ENCODE peak calls at places on chromosomes 3 and 15, in nine cellular contexts. B is heart left ventricle; P is breast epithelium; Z is left lung; D is spleen; C is effector memory CD4-positive, alpha-beta T cell; E is HepG2; A is lung; O is PC-3. S is an unnamed sample. For H3K4me1, the result is how much of the 10 kb centered on the place peaks cover.

GRCh38 chr15:57017024-57017423 is 98.6 kb downstream of the TCF12 start:
- DNase-seq in B (no peak), P (no peak), Z (no peak), D (no peak), C (no peak), E (peak), A (no peak), O (peak), S (no peak)

GRCh38 chr15:80660114-80660513 is 35.0 kb upstream of the ABHD17C start:
- DNase-seq in B (no peak), P (no peak), Z (no peak), D (no peak), C (no peak), E (peak), A (peak), O (peak), S (no peak)

GRCh38 chr15:67178569-67179210 is 75.8 kb downstream of the AAGAB start:
- DNase-seq in B (no peak), P (no peak), Z (no peak), D (no peak), C (no peak), E (no peak), A (no peak), O (peak), S (no peak)

GRCh38 chr3:151768393-151768930 is 34.7 kb downstream of the AADACL2 start:
- DNase-seq in B (no peak), P (no peak), Z (no peak), D (no peak), C (no peak), E (no peak), A (no peak), O (no peak), S (no peak)

GRCh38 chr3:98727638-98728037 is 35.5 kb upstream of the ST3GAL6 start:
- DNase-seq in B (no peak), P (no peak), Z (no peak), D (no peak), C (no peak), E (no peak), A (no peak), O (no peak), S (no peak)

GRCh38 chr15:75044258-75044878 is 21.0 kb downstream of the PPCDC start:
- DNase-seq in B (no peak), P (no peak), Z (no peak), D (no peak), C (no peak), E (no peak), A (no peak), O (no peak), S (no peak)

GRCh38 chr3:163671201-163671600 is 1407.1 kb downstream of the SI start:
- DNase-seq in B (no peak), P (no peak), Z (no peak), D (no peak), C (no peak), E (no peak), A (no peak), O (peak), S (no peak)

GRCh38 chr3:37580237-37580636 is 281.4 kb upstream of the CTDSPL start:
- DNase-seq in B (peak), P (no peak), Z (no peak), D (no peak), C (no peak), E (no peak), A (no peak), O (no peak), S (no peak)

GRCh38 chr3:37619568-37619967 is 242.1 kb upstream of the CTDSPL start:
- DNase-seq in B (no peak), P (no peak), Z (no peak), D (no peak), C (no peak), E (no peak), A (no peak), O (no peak), S (no peak)

GRCh38 chr3:14145236-14145635 is 20.4 kb downstream of the TMEM43 start:
- DNase-seq in B (no peak), P (no peak), Z (no peak), D (no peak), C (no peak), E (no peak), A (no peak), O (peak), S (no peak)

GRCh38 chr3:98980915-98981596 is 79.6 kb upstream of the DCBLD2 start:
- DNase-seq in B (no peak), P (no peak), Z (no peak), D (no peak), C (no peak), E (no peak), A (no peak), O (peak), S (no peak)

GRCh38 chr3:171225698-171226097 is 199.2 kb upstream of the SLC2A2 start:
- DNase-seq in B (no peak), P (no peak), Z (no peak), D (no peak), C (no peak), E (no peak), A (no peak), O (no peak), S (no peak)

GRCh38 chr3:114624676-114625181 is 330.9 kb downstream of the TIGIT start:
- DNase-seq in B (peak), P (peak), Z (peak), D (peak), C (no peak), E (peak), A (peak), O (peak), S (no peak)

GRCh38 chr3:156655819-156656566 is 18.4 kb upstream of the TIPARP start:
- DNase-seq in B (no peak), P (no peak), Z (no peak), D (no peak), C (no peak), E (no peak), A (no peak), O (no peak), S (no peak)

DNA sequence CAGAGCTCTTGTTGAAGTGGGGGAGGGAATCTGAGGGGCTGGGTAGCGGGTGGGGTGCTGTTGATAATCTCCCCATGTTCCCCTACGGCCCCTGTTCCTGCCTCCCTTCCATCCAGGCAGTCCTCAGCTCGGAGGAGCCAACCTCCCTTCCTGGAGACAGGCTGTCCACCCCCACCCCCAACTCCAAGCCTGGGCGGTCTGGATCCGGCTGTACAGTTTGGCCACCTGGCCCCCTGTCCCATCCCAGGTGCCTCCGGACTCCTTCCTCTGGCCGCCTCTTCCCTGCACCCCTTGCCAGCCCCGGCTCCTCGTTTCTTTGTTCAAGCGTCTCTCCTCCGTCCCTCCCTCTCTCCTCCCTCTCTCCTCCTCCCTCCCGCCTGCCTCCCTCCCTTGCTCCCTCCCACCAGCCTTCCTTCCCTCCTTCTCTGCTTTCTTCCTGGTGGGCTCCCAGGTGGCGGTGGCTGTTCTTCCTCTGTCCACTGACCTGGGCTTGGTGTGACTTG is 1.9 kb downstream of the SEMA3F start:
- DNase-seq in B (no peak), P (no peak), Z (no peak), D (no peak), C (no peak), E (no peak), A (no peak), O (no peak), S (no peak)
- H3K4me1 ChIP-seq in B (under half), P (under half), Z (under half), D (under half), C (under half), E (half or more), A (under half), O (half or more), S (half or more)

GRCh38 chr3:175266993-175267960 is 408.1 kb downstream of the NAALADL2 start:
- DNase-seq in B (no peak), P (no peak), Z (no peak), D (no peak), C (no peak), E (no peak), A (no peak), O (peak), S (no peak)
- H3K27ac ChIP-seq in B (no peak), P (no peak), Z (no peak), D (no peak), C (no peak), E (no peak), A (no peak), O (peak), S (no peak)

DNA sequence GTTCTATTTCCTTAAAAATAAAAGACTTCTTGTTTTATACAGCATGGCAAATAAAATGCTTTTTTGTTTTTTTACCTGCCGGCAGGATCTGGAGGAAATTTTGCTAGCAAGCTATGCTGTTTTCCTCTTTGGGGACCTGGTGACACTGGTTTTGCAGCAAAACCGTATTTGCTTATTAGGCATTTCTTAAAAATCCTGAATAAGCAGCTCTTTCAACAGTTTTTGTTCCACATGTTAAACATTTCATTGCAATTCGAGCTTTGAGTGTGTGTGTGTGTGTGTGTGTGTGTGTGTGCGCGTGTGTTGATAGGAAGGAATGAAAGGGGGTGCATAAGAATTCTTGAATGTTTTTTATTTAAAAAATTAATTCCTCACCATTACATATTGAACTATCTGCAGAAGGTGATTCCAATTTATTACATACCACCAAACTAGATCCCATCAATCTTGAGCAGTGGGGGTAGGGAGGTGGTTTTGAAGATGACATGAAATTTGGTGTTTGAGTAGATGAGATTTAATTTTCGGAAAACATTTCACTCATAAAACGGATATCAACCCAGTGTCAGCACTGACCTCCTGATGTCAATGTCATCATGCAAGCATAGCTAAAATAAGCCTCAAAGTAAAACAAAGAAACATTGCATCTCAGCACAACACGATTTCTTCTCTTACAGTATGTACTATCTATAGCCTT is 17.2 kb downstream of the ZBTB38 start:
- DNase-seq in B (no peak), P (no peak), Z (no peak), D (no peak), C (no peak), E (no peak), A (no peak), O (no peak), S (no peak)
- H3K4me3 ChIP-seq in B (no peak), P (peak), Z (peak), D (no peak), C (no peak), E (no peak), A (no peak), O (no peak), S (peak)

GRCh38 chr3:133575121-133575520 is 1.6 kb downstream of the CDV3 start:
- DNase-seq in B (no peak), P (no peak), Z (no peak), D (no peak), C (no peak), E (no peak), A (no peak), O (no peak), S (no peak)
- H3K4me1 ChIP-seq in B (under half), P (under half), Z (under half), D (half or more), C (half or more), E (half or more), A (under half), O (under half), S (under half)

DNA sequence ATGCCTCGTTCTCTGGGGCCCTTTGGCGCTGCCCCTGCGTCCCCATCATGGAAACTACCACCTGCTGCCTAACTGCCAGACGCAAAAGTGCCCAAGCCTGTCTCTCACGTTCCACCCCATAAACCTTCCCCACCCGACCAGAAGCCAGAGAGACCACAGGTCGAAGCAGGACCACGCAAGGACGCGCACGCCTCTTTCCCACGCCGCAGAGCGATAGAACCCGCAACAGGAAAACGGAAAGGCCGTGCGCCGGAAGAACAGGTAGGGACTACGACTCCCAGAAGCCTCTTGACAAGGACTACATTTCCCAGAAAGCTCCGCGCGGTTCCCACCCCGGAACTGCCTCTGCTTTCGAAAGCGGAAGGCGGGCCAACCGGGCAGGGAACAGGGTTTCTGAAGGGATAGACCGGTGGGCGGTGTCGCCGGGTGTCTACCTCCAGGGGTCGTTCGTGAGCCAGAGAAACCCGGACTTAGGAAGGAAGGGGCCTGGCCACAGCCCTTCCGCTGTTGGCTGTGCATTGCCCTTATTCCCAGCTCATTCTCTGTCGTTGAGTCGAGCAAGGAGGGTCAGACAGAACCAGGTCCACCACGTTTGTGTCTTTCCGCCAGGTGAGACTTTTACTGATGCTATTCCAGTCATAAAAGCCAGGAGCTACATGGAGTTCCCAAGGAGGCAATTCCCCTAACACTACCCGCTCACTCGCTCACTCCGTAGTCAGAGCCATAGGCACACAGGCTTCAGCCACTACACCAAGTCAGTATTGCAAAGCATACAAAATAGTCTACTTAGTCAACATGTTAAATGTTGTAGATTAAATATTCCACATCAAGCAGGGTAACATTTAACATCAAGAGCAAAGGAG is 56.6 kb upstream of the ZBTB38 start:
- DNase-seq in B (peak), P (peak), Z (peak), D (peak), C (peak), E (peak), A (peak), O (peak), S (peak)
- H3K27ac ChIP-seq in B (peak), P (peak), Z (peak), D (peak), C (peak), E (peak), A (peak), O (peak), S (peak)

GRCh38 chr15:26070095-26070532 is 207.0 kb upstream of the ATP10A start:
- DNase-seq in B (no peak), P (no peak), Z (no peak), D (no peak), C (no peak), E (no peak), A (no peak), O (no peak), S (no peak)
- H3K4me3 ChIP-seq in B (no peak), P (no peak), Z (no peak), D (no peak), C (no peak), E (no peak), A (no peak), O (no peak), S (no peak)

GRCh38 chr15:70433583-70434288 is 329.6 kb downstream of the UACA start:
- DNase-seq in B (no peak), P (no peak), Z (no peak), D (no peak), C (no peak), E (no peak), A (no peak), O (no peak), S (no peak)
- H3K4me1 ChIP-seq in B (under half), P (under half), Z (under half), D (under half), C (under half), E (under half), A (under half), O (under half), S (under half)

GRCh38 chr15:65059369-65059750 is 8.4 kb downstream of the RASL12 start:
- DNase-seq in B (no peak), P (no peak), Z (no peak), D (peak), C (no peak), E (no peak), A (no peak), O (no peak), S (no peak)
- H3K27ac ChIP-seq in B (no peak), P (peak), Z (no peak), D (no peak), C (no peak), E (no peak), A (peak), O (no peak), S (peak)

GRCh38 chr15:73686781-73687256 is 2.6 kb downstream of the CD276 start:
- DNase-seq in B (no peak), P (no peak), Z (no peak), D (peak), C (no peak), E (no peak), A (no peak), O (peak), S (no peak)

GRCh38 chr15:73694419-73694818 is 10.2 kb downstream of the CD276 start:
- DNase-seq in B (no peak), P (no peak), Z (no peak), D (peak), C (no peak), E (no peak), A (no peak), O (no peak), S (no peak)

GRCh38 chr15:73695773-73696640 is 11.8 kb downstream of the CD276 start:
- DNase-seq in B (no peak), P (no peak), Z (no peak), D (no peak), C (no peak), E (no peak), A (no peak), O (peak), S (no peak)

GRCh38 chr15:73688455-73688854 is 4.3 kb downstream of the CD276 start:
- DNase-seq in B (no peak), P (no peak), Z (no peak), D (peak), C (no peak), E (no peak), A (no peak), O (no peak), S (no peak)

GRCh38 chr15:73691398-73691797 is 7.2 kb downstream of the CD276 start:
- DNase-seq in B (peak), P (no peak), Z (no peak), D (peak), C (no peak), E (no peak), A (no peak), O (peak), S (no peak)
- H3K4me3 ChIP-seq in B (no peak), P (no peak), Z (no peak), D (no peak), C (no peak), E (no peak), A (no peak), O (no peak), S (no peak)

DNA sequence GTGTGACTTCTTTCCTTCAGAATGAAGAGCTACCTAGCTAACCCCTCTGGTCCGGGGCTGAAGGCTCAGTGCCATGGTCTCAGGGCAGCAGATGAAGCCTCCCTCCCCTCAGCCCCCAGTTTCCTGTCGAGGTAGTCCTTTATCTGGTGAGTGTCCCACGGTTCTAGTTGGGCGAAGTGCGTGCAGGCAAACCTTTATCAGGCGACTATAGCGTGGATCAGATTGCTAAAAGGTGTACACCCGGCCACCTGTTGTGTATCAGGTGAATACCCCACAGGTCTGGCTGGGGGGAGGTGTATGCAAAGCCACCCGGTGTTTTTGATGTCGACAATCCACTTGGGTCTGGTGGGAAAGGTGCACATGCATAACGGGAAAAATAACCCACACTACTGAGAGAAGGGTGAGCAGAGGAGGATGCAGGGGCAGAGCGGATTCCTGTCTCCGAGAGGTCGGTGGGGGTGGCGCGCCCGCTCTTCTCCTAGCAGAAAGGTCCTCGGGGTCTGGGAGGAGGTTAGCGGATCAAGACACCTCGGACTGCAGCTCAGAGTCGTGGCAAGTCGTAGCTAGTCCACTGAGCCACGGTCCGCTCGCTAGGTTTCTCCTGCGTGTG is 529 bp downstream of the SLC12A6 start:
- DNase-seq in B (no peak), P (no peak), Z (peak), D (peak), C (no peak), E (no peak), A (no peak), O (no peak), S (no peak)
- H3K4me1 ChIP-seq in B (under half), P (under half), Z (under half), D (half or more), C (under half), E (under half), A (under half), O (half or more), S (under half)

S was measured in esophagus squamous epithelium.